ENCODE peak calls at places on chromosomes 16 and 17, in seven cellular contexts. U, Z, C, S, G, I and P are unnamed samples.

GRCh38 chr17:57104461-57105175 is 19.6 kb downstream of the AKAP1 start:
- DNase-seq in I (no peak), Z (peak), G (no peak), S (no peak), U (no peak), C (no peak), P (peak)

GRCh38 chr16:69500496-69500895 is 65.3 kb upstream of the NFAT5 start:
- DNase-seq in C (no peak), G (no peak), I (no peak), U (no peak), Z (no peak), S (no peak), P (no peak)

GRCh38 chr17:31484821-31485220 is 93.3 kb downstream of the RAB11FIP4 start:
- DNase-seq in Z (no peak), C (no peak), I (no peak), U (no peak), S (no peak), G (no peak), P (no peak)

GRCh38 chr17:55330344-55330933 is 65.7 kb downstream of the HLF start:
- DNase-seq in S (no peak), G (no peak), Z (no peak), C (no peak), I (no peak), U (no peak), P (no peak)

GRCh38 chr17:80678621-80679020 is 134.0 kb downstream of the RPTOR start:
- DNase-seq in I (no peak), S (no peak), G (peak), Z (peak), C (no peak), U (no peak), P (peak)

GRCh38 chr17:16349461-16349860 is 3.8 kb downstream of the CENPV start:
- DNase-seq in C (no peak), Z (no peak), S (no peak), U (no peak), G (no peak), I (no peak), P (no peak)

GRCh38 chr17:35640977-35641526 is 53.9 kb downstream of the AP2B1 start:
- DNase-seq in Z (no peak), G (no peak), C (no peak), S (no peak), I (no peak), U (no peak), P (peak)

GRCh38 chr17:66602659-66603363 is 232.1 kb upstream of the CACNG5 start:
- DNase-seq in G (peak), C (no peak), U (no peak), I (no peak), S (no peak), Z (peak), P (peak)

GRCh38 chr17:82582208-82582607 is 62.7 kb downstream of the FOXK2 start:
- DNase-seq in G (no peak), Z (no peak), U (no peak), S (no peak), I (no peak), C (no peak), P (peak)

GRCh38 chr16:5607169-5607568 is 509.6 kb upstream of the EEF2KMT start:
- DNase-seq in G (no peak), I (no peak), U (no peak), S (no peak), C (no peak), Z (no peak), P (no peak)

GRCh38 chr16:8103649-8104289 is 486.5 kb downstream of the TMEM114 start:
- DNase-seq in I (no peak), Z (no peak), S (no peak), G (no peak), C (no peak), U (no peak), P (no peak)

GRCh38 chr16:56943761-56944375 is 11.9 kb downstream of the HERPUD1 start:
- DNase-seq in C (no peak), U (no peak), S (no peak), Z (no peak), G (no peak), I (no peak), P (no peak)

GRCh38 chr16:62869837-62870236 is 833.6 kb upstream of the CDH8 start:
- DNase-seq in C (no peak), Z (no peak), S (no peak), G (no peak), U (no peak), I (no peak), P (no peak)

GRCh38 chr17:74442670-74443515 is 11.0 kb downstream of the GPRC5C start:
- DNase-seq in C (peak), Z (peak), I (peak), S (peak), G (peak), U (no peak), P (no peak)

GRCh38 chr17:57955183-57955952 is at the start of gene CUEDC1:
- DNase-seq in U (no peak), Z (peak), I (peak), G (peak), S (peak), C (peak), P (peak)

GRCh38 chr17:15651583-15652110 is 32.1 kb upstream of the FBXW10B start:
- DNase-seq in I (peak), U (peak), Z (peak), C (peak), G (peak), S (peak), P (peak)

GRCh38 chr16:3364774-3365427 is 9.2 kb downstream of the OR2C1 start:
- DNase-seq in C (peak), S (peak), Z (peak), U (peak), G (peak), I (peak), P (peak)

GRCh38 chr16:69199382-69199781 is 12.4 kb downstream of the SNTB2 start:
- DNase-seq in G (peak), U (no peak), I (no peak), Z (peak), C (no peak), S (no peak), P (peak)

GRCh38 chr16:86821933-86822332 is 243.6 kb downstream of the FOXL1 start:
- DNase-seq in G (no peak), S (no peak), Z (peak), C (no peak), U (no peak), I (no peak), P (no peak)

GRCh38 chr16:69123894-69124293 is 8.5 kb downstream of the CHTF8 start:
- DNase-seq in Z (peak), U (peak), I (no peak), G (peak), C (no peak), S (peak), P (peak)

GRCh38 chr17:7929158-7930029 is at the start of gene KCNAB3:
- DNase-seq in S (no peak), U (no peak), I (no peak), C (peak), Z (no peak), G (peak), P (peak)